ENCODE peak calls at places on chromosomes 5 and 9, in five cellular contexts. X is H1, K is neural progenitor cell, Q is MM.1S, S is kidney. E is an unnamed sample.

GRCh38 chr5:8012131-8012977 is 143.4 kb downstream of the MTRR start:
- DNase-seq in X (no peak), K (no peak), Q (no peak), S (no peak), E (no peak)

GRCh38 chr9:105311317-105311716 is 66.9 kb downstream of the SLC44A1 start:
- DNase-seq in X (no peak), K (no peak), Q (no peak), S (no peak), E (no peak)

GRCh38 chr9:70902705-70903131 is 218.7 kb downstream of the TRPM3 start:
- DNase-seq in X (no peak), K (no peak), Q (no peak), S (no peak), E (no peak)

GRCh38 chr5:125413861-125414260 is 667.4 kb upstream of the ZNF608 start:
- DNase-seq in X (no peak), K (peak), Q (no peak), S (no peak), E (no peak)

GRCh38 chr9:4986291-4986690 is 1.2 kb downstream of the JAK2 start:
- DNase-seq in X (no peak), K (no peak), Q (no peak), S (no peak), E (no peak)

GRCh38 chr9:91589101-91589553 is 165.5 kb upstream of the NFIL3 start:
- DNase-seq in X (no peak), K (no peak), Q (no peak), S (no peak), E (no peak)

GRCh38 chr9:72464819-72465218 is 56.6 kb upstream of the TMC1 start:
- DNase-seq in X (no peak), K (no peak), Q (no peak), S (no peak), E (no peak)

GRCh38 chr5:159249158-159249557 is 13.9 kb upstream of the UBLCP1 start:
- DNase-seq in X (no peak), K (no peak), Q (no peak), S (no peak), E (no peak)

GRCh38 chr9:78559449-78559885 is 262.5 kb downstream of the PSAT1 start:
- DNase-seq in X (no peak), K (no peak), Q (no peak), S (no peak), E (no peak)

GRCh38 chr9:20242767-20243166 is 379.5 kb downstream of the MLLT3 start:
- DNase-seq in X (no peak), K (no peak), Q (peak), S (no peak), E (no peak)

GRCh38 chr5:69415584-69415958 is 655 bp downstream of the MARVELD2 start:
- DNase-seq in X (no peak), K (peak), Q (no peak), S (no peak), E (peak)

GRCh38 chr5:6603643-6604042 is 29.2 kb downstream of the NSUN2 start:
- DNase-seq in X (no peak), K (no peak), Q (no peak), S (no peak), E (no peak)

GRCh38 chr5:124641154-124641792 is 105.2 kb downstream of the ZNF608 start:
- DNase-seq in X (no peak), K (no peak), Q (no peak), S (peak), E (no peak)

GRCh38 chr5:173736374-173736773 is 119.9 kb upstream of the BOD1 start:
- DNase-seq in X (no peak), K (no peak), Q (no peak), S (no peak), E (no peak)

GRCh38 chr5:163705983-163706771 is 200.8 kb downstream of the MAT2B start:
- DNase-seq in X (no peak), K (no peak), Q (no peak), S (no peak), E (no peak)

GRCh38 chr9:82991684-82992083 is 71.3 kb downstream of the RASEF start:
- DNase-seq in X (no peak), K (no peak), Q (no peak), S (no peak), E (no peak)

GRCh38 chr5:54692631-54693030 is 175.1 kb downstream of the SNX18 start:
- DNase-seq in X (no peak), K (no peak), Q (no peak), S (no peak), E (no peak)

GRCh38 chr5:36696059-36696673 is 89.8 kb downstream of the SLC1A3 start:
- DNase-seq in X (no peak), K (peak), Q (peak), S (no peak), E (peak)

GRCh38 chr9:92720209-92720765 is 44.3 kb downstream of the BICD2 start:
- DNase-seq in X (no peak), K (no peak), Q (no peak), S (no peak), E (no peak)

GRCh38 chr9:127968717-127969383 is 11.9 kb downstream of the EEIG1 start:
- DNase-seq in X (no peak), K (no peak), Q (no peak), S (peak), E (peak)

GRCh38 chr9:34992376-34992951 is 2.9 kb downstream of the DNAJB5 start:
- DNase-seq in X (no peak), K (peak), Q (no peak), S (peak), E (peak)

GRCh38 chr5:157323107-157323706 is 57.3 kb downstream of the CYFIP2 start:
- DNase-seq in X (no peak), K (no peak), Q (no peak), S (peak), E (no peak)

GRCh38 chr9:79955300-79955699 is 383.5 kb downstream of the TLE4 start:
- DNase-seq in X (no peak), K (no peak), Q (no peak), S (no peak), E (no peak)

GRCh38 chr5:132674671-132675506 is 1.1 kb downstream of the IL4 start:
- DNase-seq in X (no peak), K (no peak), Q (no peak), S (no peak), E (peak)

GRCh38 chr9:91214867-91215266 is 146.9 kb downstream of the AUH start:
- DNase-seq in X (no peak), K (no peak), Q (no peak), S (no peak), E (no peak)

GRCh38 chr9:74570879-74571512 is 73.9 kb downstream of the RORB start:
- DNase-seq in X (no peak), K (peak), Q (peak), S (no peak), E (peak)

GRCh38 chr5:180632768-180633167 is 16.6 kb downstream of the FLT4 start:
- DNase-seq in X (no peak), K (no peak), Q (no peak), S (peak), E (no peak)

GRCh38 chr9:22514866-22515265 is 68.2 kb downstream of the DMRTA1 start:
- DNase-seq in X (no peak), K (no peak), Q (no peak), S (no peak), E (no peak)
- H3K9ac ChIP-seq in X (no peak), K (no peak), Q (no peak), S (no peak), E (no peak)

GRCh38 chr5:83562817-83563557 is 91.4 kb downstream of the VCAN start:
- DNase-seq in X (no peak), K (peak), Q (no peak), S (no peak), E (no peak)
- H3K9ac ChIP-seq in X (no peak), K (no peak), Q (no peak), S (no peak), E (no peak)

DNA sequence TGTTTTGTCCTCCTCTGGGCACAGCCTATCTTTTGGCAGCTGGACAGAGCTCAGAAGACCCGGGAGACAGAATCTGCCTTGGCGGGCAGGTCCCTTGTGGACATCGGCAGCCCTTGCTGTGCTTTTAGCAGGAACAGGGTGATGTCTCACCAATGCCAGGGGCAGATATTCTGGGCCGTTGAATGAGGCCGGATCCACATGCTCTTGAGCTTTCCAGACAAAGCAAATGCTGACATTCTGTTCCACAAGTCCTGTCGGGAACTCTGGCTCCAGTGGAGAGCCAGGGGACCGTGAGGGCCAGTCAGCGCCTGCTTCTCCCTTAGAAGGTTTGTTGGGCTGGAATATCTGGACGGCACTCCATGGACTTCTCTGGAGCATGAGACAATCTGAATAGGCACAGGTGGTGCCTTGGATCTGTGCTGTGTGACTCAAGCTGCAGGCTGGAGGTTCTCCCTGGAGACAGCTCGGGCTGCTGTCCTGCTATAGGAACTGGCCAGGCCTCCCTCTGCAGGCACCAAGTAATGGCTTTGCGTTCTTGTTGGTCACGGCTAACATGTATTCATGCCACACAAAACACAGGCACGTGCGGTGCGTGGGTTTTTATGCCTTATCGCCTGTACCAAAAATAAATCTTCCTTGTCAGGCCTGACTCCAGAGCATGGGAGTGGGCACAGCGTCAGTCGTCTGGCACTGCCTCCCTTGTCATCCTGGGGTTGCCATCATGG is 80.3 kb downstream of the GADD45G start:
- DNase-seq in X (no peak), K (no peak), Q (no peak), S (no peak), E (no peak)
- H3K9ac ChIP-seq in X (no peak), K (no peak), Q (no peak), S (no peak), E (no peak)

GRCh38 chr5:127406326-127407121 is 110.9 kb upstream of the PRRC1 start:
- DNase-seq in X (no peak), K (peak), Q (no peak), S (no peak), E (no peak)

GRCh38 chr5:127412698-127413097 is 104.7 kb upstream of the PRRC1 start:
- DNase-seq in X (no peak), K (no peak), Q (no peak), S (no peak), E (no peak)

GRCh38 chr5:127410906-127411780 is 106.3 kb upstream of the PRRC1 start:
- DNase-seq in X (no peak), K (no peak), Q (peak), S (no peak), E (no peak)

GRCh38 chr5:127409923-127410675 is 107.3 kb upstream of the PRRC1 start:
- DNase-seq in X (no peak), K (no peak), Q (no peak), S (no peak), E (no peak)

GRCh38 chr5:127409236-127409921 is 108.1 kb upstream of the PRRC1 start:
- DNase-seq in X (no peak), K (no peak), Q (no peak), S (no peak), E (no peak)
- H3K9ac ChIP-seq in X (no peak), K (no peak), Q (no peak), S (no peak), E (no peak)

DNA sequence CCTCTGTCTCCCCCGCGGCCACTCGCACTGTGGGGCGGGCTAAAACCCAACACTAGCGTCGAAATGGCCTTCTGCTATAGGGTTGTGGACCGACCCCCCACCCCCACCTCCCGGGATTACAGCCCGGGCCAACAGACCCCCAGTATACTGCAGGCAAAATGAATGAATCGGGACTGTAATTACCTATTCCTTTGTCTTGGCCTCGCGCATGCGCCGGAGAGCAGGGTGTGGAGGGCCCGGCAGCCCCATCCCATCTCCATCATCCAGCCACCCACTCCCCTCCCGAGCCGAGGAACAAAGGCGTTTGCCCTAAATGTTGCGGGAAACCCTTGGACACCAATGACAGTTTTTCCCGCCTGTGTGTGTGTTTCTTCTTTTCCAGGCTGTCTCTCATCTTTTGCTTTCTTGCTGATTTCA is 1.6 kb downstream of the BASP1 start:
- DNase-seq in X (no peak), K (peak), Q (no peak), S (no peak), E (no peak)
- H3K9ac ChIP-seq in X (peak), K (peak), Q (peak), S (no peak), E (no peak)

DNA sequence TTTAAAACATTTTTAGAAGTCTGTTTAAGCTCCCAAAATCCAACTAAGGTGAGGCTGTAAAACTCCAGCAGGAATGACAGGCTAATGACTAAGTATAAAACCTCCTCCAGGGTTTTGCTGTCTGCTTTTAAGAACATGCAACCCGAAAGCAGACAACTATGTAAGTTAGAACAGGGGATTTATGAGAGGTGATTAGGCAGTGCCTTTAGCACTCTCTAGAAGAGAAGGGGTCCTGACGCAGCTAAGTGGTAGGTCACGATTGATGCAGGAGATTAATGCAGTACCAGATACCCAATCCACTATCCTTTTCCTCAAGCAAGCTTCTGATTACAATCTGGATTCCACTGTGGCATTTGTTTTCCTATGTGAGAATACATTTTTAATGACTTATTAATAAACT is 25.9 kb downstream of the HOMER1 start:
- DNase-seq in X (no peak), K (no peak), Q (no peak), S (no peak), E (no peak)
- H3K9ac ChIP-seq in X (no peak), K (no peak), Q (no peak), S (no peak), E (no peak)

GRCh38 chr5:167790462-167791260 is 500.8 kb upstream of the WWC1 start:
- DNase-seq in X (no peak), K (no peak), Q (no peak), S (no peak), E (no peak)

GRCh38 chr5:167793700-167794099 is 497.7 kb upstream of the WWC1 start:
- DNase-seq in X (no peak), K (no peak), Q (no peak), S (no peak), E (no peak)

GRCh38 chr5:167794121-167794520 is 497.3 kb upstream of the WWC1 start:
- DNase-seq in X (no peak), K (no peak), Q (no peak), S (no peak), E (no peak)

GRCh38 chr5:167796636-167797035 is 494.8 kb upstream of the WWC1 start:
- DNase-seq in X (no peak), K (no peak), Q (no peak), S (no peak), E (no peak)

DNA sequence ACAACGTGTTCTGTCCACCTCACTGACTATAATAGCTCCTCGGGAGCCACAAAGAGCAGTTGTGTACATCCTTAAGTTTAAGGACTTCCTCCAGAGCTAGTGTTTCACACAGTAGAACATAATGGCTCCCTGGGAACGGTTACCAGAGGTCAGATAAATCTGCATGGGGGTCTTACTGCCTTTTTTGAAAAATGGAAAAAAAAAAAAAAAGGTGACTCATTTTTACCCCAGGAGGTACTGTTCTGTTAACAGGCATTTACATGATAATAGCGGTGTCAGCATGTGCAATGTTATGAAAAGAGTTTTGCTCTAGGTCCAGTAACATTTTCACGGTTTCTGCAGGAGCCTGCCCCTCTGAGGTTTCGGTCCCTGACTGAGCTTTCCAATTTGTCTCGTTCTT is 498.9 kb upstream of the WWC1 start:
- DNase-seq in X (no peak), K (peak), Q (no peak), S (no peak), E (no peak)
- H3K9ac ChIP-seq in X (no peak), K (no peak), Q (no peak), S (no peak), E (no peak)

DNA sequence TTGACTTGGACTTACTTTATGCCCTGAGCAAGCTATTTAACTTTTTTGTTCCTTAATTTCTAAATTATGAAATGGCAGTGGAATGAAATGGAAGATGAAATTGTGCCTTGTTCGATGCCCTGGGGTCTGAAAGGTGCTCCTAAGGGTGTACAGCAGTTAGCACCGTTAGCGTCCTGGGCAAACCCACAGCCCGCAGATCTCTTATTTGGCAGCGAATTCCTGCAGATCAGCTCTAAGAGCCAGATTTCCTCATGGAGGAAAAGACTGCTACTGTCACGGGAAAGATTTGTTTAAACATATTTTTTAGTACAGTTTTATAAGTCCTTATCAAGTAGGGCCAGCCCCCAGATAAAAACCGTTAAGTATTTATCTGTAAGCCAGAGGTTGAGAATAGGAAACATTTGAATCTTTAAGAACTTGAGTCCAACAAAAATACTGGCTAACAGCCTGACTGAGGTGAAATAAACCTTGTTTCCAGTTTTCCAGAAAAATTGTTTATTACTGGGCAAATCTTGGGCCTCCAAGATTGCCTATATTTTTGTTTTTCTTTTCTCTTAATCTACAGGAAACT is 216.5 kb upstream of the DMRT1 start:
- DNase-seq in X (no peak), K (no peak), Q (no peak), S (no peak), E (no peak)
- H3K9ac ChIP-seq in X (no peak), K (no peak), Q (peak), S (no peak), E (no peak)

GRCh38 chr5:61327761-61328753 is 4.0 kb upstream of the ZSWIM6 start:
- DNase-seq in X (no peak), K (no peak), Q (no peak), S (no peak), E (no peak)
- H3K9ac ChIP-seq in X (no peak), K (no peak), Q (no peak), S (no peak), E (no peak)